ENCODE peak calls at places on chromosomes 3 and 15, in six cellular contexts. One of them, this sample, is unnamed.

GRCh38 chr3:11306815-11307589 is 34.8 kb downstream of the ATG7 start:
- DNase-seq in H1: no peak
- DNase-seq in neuronal stem cell: no peak
- DNase-seq in trophoblast cell: no peak
- DNase-seq in IMR-90: peak; percentile 49
- DNase-seq in mesendoderm: no peak
- DNase-seq in this sample: no peak

GRCh38 chr3:14514323-14514720 is 25.8 kb downstream of the GRIP2 start:
- DNase-seq in IMR-90: no peak
- DNase-seq in H1: no peak
- DNase-seq in neuronal stem cell: no peak
- DNase-seq in trophoblast cell: no peak
- DNase-seq in mesendoderm: no peak
- DNase-seq in this sample: no peak

GRCh38 chr3:191136347-191136746 is 62.7 kb upstream of the OSTN start:
- DNase-seq in IMR-90: peak; percentile 18
- DNase-seq in mesendoderm: peak; percentile 36
- DNase-seq in neuronal stem cell: no peak
- DNase-seq in H1: no peak
- DNase-seq in trophoblast cell: peak; percentile 43
- DNase-seq in this sample: peak; percentile 16

GRCh38 chr3:185900228-185900627 is 37.6 kb downstream of the TRA2B start:
- DNase-seq in trophoblast cell: peak; percentile 97
- DNase-seq in IMR-90: peak; percentile 95
- DNase-seq in neuronal stem cell: no peak
- DNase-seq in mesendoderm: peak; percentile 53
- DNase-seq in H1: no peak
- DNase-seq in this sample: peak; percentile 96

GRCh38 chr3:154779571-154779970 is 300.5 kb upstream of the MME start:
- DNase-seq in trophoblast cell: no peak
- DNase-seq in IMR-90: peak; percentile 87
- DNase-seq in H1: no peak
- DNase-seq in mesendoderm: no peak
- DNase-seq in neuronal stem cell: no peak
- DNase-seq in this sample: peak; percentile 32

GRCh38 chr3:168040624-168041208 is 55.0 kb downstream of the GOLIM4 start:
- DNase-seq in trophoblast cell: peak; percentile 72
- DNase-seq in mesendoderm: peak; percentile 79
- DNase-seq in H1: no peak
- DNase-seq in IMR-90: peak; percentile 74
- DNase-seq in neuronal stem cell: no peak
- DNase-seq in this sample: peak; percentile 77

GRCh38 chr3:142987080-142987700 is 14.2 kb upstream of the U2SURP start:
- DNase-seq in H1: no peak
- DNase-seq in trophoblast cell: peak; percentile 78
- DNase-seq in mesendoderm: peak; percentile 30
- DNase-seq in IMR-90: peak; percentile 55
- DNase-seq in neuronal stem cell: no peak
- DNase-seq in this sample: peak; percentile 51

GRCh38 chr15:72173401-72173800 is 24.2 kb downstream of the GRAMD2A start:
- DNase-seq in H1: no peak
- DNase-seq in neuronal stem cell: no peak
- DNase-seq in trophoblast cell: no peak
- DNase-seq in mesendoderm: no peak
- DNase-seq in IMR-90: no peak
- DNase-seq in this sample: no peak

GRCh38 chr3:143348486-143349327 is 229.1 kb downstream of the CHST2 start:
- DNase-seq in IMR-90: no peak
- DNase-seq in trophoblast cell: no peak
- DNase-seq in mesendoderm: peak; percentile 35
- DNase-seq in H1: no peak
- DNase-seq in neuronal stem cell: no peak
- DNase-seq in this sample: no peak

GRCh38 chr3:128623762-128624176 is 26.8 kb downstream of the RPN1 start:
- DNase-seq in IMR-90: peak; percentile 85
- DNase-seq in neuronal stem cell: no peak
- DNase-seq in H1: no peak
- DNase-seq in trophoblast cell: no peak
- DNase-seq in mesendoderm: no peak
- DNase-seq in this sample: no peak

GRCh38 chr3:64686446-64686908 is 1.3 kb downstream of the ADAMTS9 start:
- DNase-seq in H1: no peak
- DNase-seq in trophoblast cell: peak; percentile 15
- DNase-seq in neuronal stem cell: peak; percentile 63
- DNase-seq in IMR-90: peak; percentile 52
- DNase-seq in mesendoderm: peak; percentile 77
- DNase-seq in this sample: peak; percentile 88

GRCh38 chr15:77516076-77516475 is 95.4 kb downstream of the HMG20A start:
- DNase-seq in H1: no peak
- DNase-seq in mesendoderm: no peak
- DNase-seq in neuronal stem cell: no peak
- DNase-seq in trophoblast cell: no peak
- DNase-seq in IMR-90: no peak
- DNase-seq in this sample: no peak

GRCh38 chr15:59516655-59517461 is 78.9 kb downstream of the FAM81A start:
- DNase-seq in neuronal stem cell: no peak
- DNase-seq in mesendoderm: no peak
- DNase-seq in trophoblast cell: no peak
- DNase-seq in H1: no peak
- DNase-seq in IMR-90: no peak
- DNase-seq in this sample: no peak

DNA sequence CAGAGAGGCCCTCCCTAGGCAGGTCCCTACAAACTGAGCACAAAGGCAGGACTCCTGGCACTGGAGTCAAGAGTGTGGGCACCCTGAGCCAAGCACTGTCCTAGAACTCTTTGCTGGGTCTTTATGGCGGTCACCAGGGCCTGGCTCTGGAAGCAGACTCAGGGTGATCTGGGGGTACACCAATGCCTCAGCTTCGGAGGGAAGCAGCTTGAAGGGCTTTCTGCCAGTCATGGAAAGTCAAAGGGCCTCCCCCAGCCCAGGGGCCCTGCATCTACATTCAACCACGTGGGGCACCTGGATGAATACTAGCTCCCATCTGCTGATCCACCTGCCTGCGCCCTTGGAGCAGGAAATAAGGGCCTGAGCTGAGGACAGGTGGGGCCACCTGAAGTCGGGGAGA is 7.4 kb downstream of the EPB42 start:
- DNase-seq in neuronal stem cell: no peak
- DNase-seq in trophoblast cell: no peak
- DNase-seq in mesendoderm: no peak
- DNase-seq in H1: no peak
- DNase-seq in IMR-90: no peak
- DNase-seq in this sample: no peak
- H2BK5ac ChIP-seq in neuronal stem cell: no peak overlapping the region
- H2BK5ac ChIP-seq in trophoblast cell: no peak overlapping the region
- H2BK5ac ChIP-seq in mesendoderm: no peak overlapping the region
- H2BK5ac ChIP-seq in H1: no peak overlapping the region
- H2BK5ac ChIP-seq in IMR-90: no peak overlapping the region
- H2BK5ac ChIP-seq in this sample: no peak overlapping the region

DNA sequence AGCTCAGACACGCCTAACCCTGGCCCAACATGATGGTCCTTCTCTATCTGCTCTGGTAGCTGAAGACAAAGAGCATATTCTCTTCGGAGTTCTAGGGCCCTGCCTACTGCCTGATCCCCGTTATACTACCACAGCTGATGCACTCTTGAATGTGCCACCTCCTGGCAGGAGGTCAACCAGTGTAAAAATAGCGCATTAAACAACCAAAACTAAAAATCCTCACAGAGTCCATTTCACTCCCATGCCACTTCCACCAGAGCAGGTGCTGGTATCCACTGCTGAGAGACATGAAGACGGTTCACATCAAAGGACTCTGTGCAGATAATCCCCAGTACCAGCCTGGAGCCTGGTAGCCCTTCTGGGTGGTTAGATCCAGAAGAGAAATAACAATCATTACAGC is 44.5 kb downstream of the CEP70 start:
- DNase-seq in neuronal stem cell: no peak
- DNase-seq in H1: no peak
- DNase-seq in IMR-90: no peak
- DNase-seq in trophoblast cell: no peak
- DNase-seq in mesendoderm: no peak
- DNase-seq in this sample: no peak
- H3K36me3 ChIP-seq in neuronal stem cell: peaks cover 2% of the 10 kb centered on the region
- H3K36me3 ChIP-seq in H1: no peaks in the 10 kb centered on the region
- H3K36me3 ChIP-seq in IMR-90: peaks cover 7% of the 10 kb centered on the region
- H3K36me3 ChIP-seq in trophoblast cell: peaks cover 8% of the 10 kb centered on the region
- H3K36me3 ChIP-seq in mesendoderm: no peaks in the 10 kb centered on the region
- H3K36me3 ChIP-seq in this sample: peaks cover 15% of the 10 kb centered on the region

GRCh38 chr3:137768361-137769320 is 4.5 kb downstream of the SOX14 start:
- DNase-seq in mesendoderm: peak; percentile 64
- DNase-seq in neuronal stem cell: no peak
- DNase-seq in H1: peak; percentile 74
- DNase-seq in trophoblast cell: peak; percentile 56
- DNase-seq in IMR-90: no peak
- DNase-seq in this sample: no peak
- H3K4me3 ChIP-seq in mesendoderm: no peak overlapping the region
- H3K4me3 ChIP-seq in neuronal stem cell: peak overlapping the region; percentile 23
- H3K4me3 ChIP-seq in H1: peak overlapping the region; percentile 32
- H3K4me3 ChIP-seq in trophoblast cell: no peak overlapping the region
- H3K4me3 ChIP-seq in IMR-90: no peak overlapping the region
- H3K4me3 ChIP-seq in this sample: no peak overlapping the region

DNA sequence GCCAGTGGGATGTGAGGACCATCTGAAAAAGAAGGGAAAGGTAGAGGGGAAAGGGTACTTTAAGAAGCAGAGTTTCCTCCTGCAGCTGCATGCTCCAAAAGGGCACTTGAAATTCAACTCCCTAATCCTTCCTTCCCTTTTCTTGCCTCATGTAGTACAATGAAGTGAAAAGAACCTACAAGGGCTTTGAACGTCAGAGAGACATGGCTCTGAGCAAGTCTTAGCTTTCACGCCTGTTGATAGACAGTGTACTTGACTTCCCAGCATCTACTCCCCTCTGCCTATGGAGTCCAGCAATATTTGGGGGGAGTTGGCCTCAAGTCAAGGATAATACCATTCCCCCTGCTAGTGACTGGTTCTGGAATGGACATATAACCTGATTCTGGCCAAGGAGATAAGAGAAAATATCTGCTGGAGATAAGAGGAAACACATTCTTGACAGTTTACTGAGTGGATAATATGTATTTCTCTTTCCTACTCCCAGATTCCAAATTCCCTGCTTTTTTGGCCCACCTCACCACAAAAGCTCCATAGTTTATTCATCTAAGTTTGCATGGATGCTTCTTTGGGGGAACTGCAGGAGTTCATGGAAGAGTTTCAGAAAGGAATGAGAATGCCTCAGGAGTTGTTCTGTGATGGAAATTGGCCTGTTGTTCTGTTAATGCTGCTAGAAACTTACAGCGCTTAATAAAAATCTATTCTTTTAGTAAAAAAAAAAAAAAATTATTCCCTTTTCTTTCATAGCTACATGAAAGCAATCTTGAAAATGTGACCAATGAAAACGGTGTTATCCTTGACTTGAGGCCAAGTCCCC is 193.0 kb upstream of the TPM1 start:
- DNase-seq in mesendoderm: peak; percentile 17
- DNase-seq in H1: no peak
- DNase-seq in trophoblast cell: peak; percentile 64
- DNase-seq in IMR-90: no peak
- DNase-seq in neuronal stem cell: no peak
- DNase-seq in this sample: peak; percentile 7
- H2BK5ac ChIP-seq in mesendoderm: no peak overlapping the region
- H2BK5ac ChIP-seq in H1: peak overlapping the region; percentile 100
- H2BK5ac ChIP-seq in trophoblast cell: peak overlapping the region; percentile 100
- H2BK5ac ChIP-seq in IMR-90: peak overlapping the region; percentile 89
- H2BK5ac ChIP-seq in neuronal stem cell: no peak overlapping the region
- H2BK5ac ChIP-seq in this sample: peak overlapping the region; percentile 99

GRCh38 chr15:68187559-68187958 is 17.6 kb downstream of the CALML4 start:
- DNase-seq in neuronal stem cell: no peak
- DNase-seq in trophoblast cell: no peak
- DNase-seq in IMR-90: peak; percentile 88
- DNase-seq in mesendoderm: no peak
- DNase-seq in H1: no peak
- DNase-seq in this sample: no peak
- H3K36me3 ChIP-seq in neuronal stem cell: peaks cover 100% of the 10 kb centered on the region
- H3K36me3 ChIP-seq in trophoblast cell: peaks cover 18% of the 10 kb centered on the region
- H3K36me3 ChIP-seq in IMR-90: peaks cover 11% of the 10 kb centered on the region
- H3K36me3 ChIP-seq in mesendoderm: peaks cover 7% of the 10 kb centered on the region
- H3K36me3 ChIP-seq in H1: no peaks in the 10 kb centered on the region
- H3K36me3 ChIP-seq in this sample: peaks cover 79% of the 10 kb centered on the region

GRCh38 chr15:33494306-33494705 is 183.5 kb downstream of the RYR3 start:
- DNase-seq in trophoblast cell: no peak
- DNase-seq in IMR-90: no peak
- DNase-seq in H1: no peak
- DNase-seq in mesendoderm: no peak
- DNase-seq in neuronal stem cell: no peak
- DNase-seq in this sample: no peak
- H3K4me3 ChIP-seq in trophoblast cell: no peak overlapping the region
- H3K4me3 ChIP-seq in IMR-90: no peak overlapping the region
- H3K4me3 ChIP-seq in H1: no peak overlapping the region
- H3K4me3 ChIP-seq in mesendoderm: no peak overlapping the region
- H3K4me3 ChIP-seq in neuronal stem cell: no peak overlapping the region
- H3K4me3 ChIP-seq in this sample: no peak overlapping the region

GRCh38 chr3:86771741-86772512 is 219.0 kb downstream of the VGLL3 start:
- DNase-seq in trophoblast cell: no peak
- DNase-seq in mesendoderm: no peak
- DNase-seq in neuronal stem cell: no peak
- DNase-seq in IMR-90: no peak
- DNase-seq in H1: no peak
- DNase-seq in this sample: no peak
- H2BK5ac ChIP-seq in trophoblast cell: no peak overlapping the region
- H2BK5ac ChIP-seq in mesendoderm: no peak overlapping the region
- H2BK5ac ChIP-seq in neuronal stem cell: no peak overlapping the region
- H2BK5ac ChIP-seq in IMR-90: no peak overlapping the region
- H2BK5ac ChIP-seq in H1: no peak overlapping the region
- H2BK5ac ChIP-seq in this sample: no peak overlapping the region

This sample was measured in mesenchymal stem cell.